ENCODE peak calls at places on chromosomes 5 and 9, in seven cellular contexts. One of them, this sample, is unnamed.

GRCh38 chr5:35852084-35852734 is 4.5 kb upstream of the IL7R start:
- DNase-seq in right atrium auricular region: no peak
- DNase-seq in body of pancreas: no peak
- DNase-seq in HFF-Myc: no peak
- DNase-seq in fibroblast of the aortic adventitia: no peak
- DNase-seq in activated B cell treated with CpG ODN at 0.5 μM for 24 hours: no peak
- DNase-seq in SK-N-SH: peak
- DNase-seq in this sample: peak

GRCh38 chr5:35470866-35471265 is 146.8 kb upstream of the SPEF2 start:
- DNase-seq in fibroblast of the aortic adventitia: peak
- DNase-seq in body of pancreas: no peak
- DNase-seq in SK-N-SH: no peak
- DNase-seq in right atrium auricular region: no peak
- DNase-seq in HFF-Myc: no peak
- DNase-seq in activated B cell treated with CpG ODN at 0.5 μM for 24 hours: no peak
- DNase-seq in this sample: no peak

GRCh38 chr9:135906291-135907005 is 898 bp downstream of the CAMSAP1 start:
- DNase-seq in activated B cell treated with CpG ODN at 0.5 μM for 24 hours: peak
- DNase-seq in HFF-Myc: no peak
- DNase-seq in right atrium auricular region: no peak
- DNase-seq in fibroblast of the aortic adventitia: peak
- DNase-seq in SK-N-SH: peak
- DNase-seq in body of pancreas: peak
- DNase-seq in this sample: no peak

GRCh38 chr5:33565304-33565703 is 124.5 kb downstream of the TARS1 start:
- DNase-seq in SK-N-SH: no peak
- DNase-seq in activated B cell treated with CpG ODN at 0.5 μM for 24 hours: no peak
- DNase-seq in right atrium auricular region: no peak
- DNase-seq in HFF-Myc: no peak
- DNase-seq in body of pancreas: peak
- DNase-seq in fibroblast of the aortic adventitia: peak
- DNase-seq in this sample: no peak

GRCh38 chr5:137405393-137405792 is 93.7 kb downstream of the SPOCK1 start:
- DNase-seq in activated B cell treated with CpG ODN at 0.5 μM for 24 hours: no peak
- DNase-seq in SK-N-SH: no peak
- DNase-seq in body of pancreas: no peak
- DNase-seq in right atrium auricular region: no peak
- DNase-seq in fibroblast of the aortic adventitia: no peak
- DNase-seq in HFF-Myc: no peak
- DNase-seq in this sample: no peak

GRCh38 chr5:132250547-132250946 is 6.9 kb upstream of the PDLIM4 start:
- DNase-seq in SK-N-SH: no peak
- DNase-seq in body of pancreas: no peak
- DNase-seq in activated B cell treated with CpG ODN at 0.5 μM for 24 hours: no peak
- DNase-seq in fibroblast of the aortic adventitia: no peak
- DNase-seq in right atrium auricular region: no peak
- DNase-seq in HFF-Myc: no peak
- DNase-seq in this sample: no peak

GRCh38 chr5:107466233-107466769 is 204.4 kb downstream of the EFNA5 start:
- DNase-seq in fibroblast of the aortic adventitia: peak
- DNase-seq in activated B cell treated with CpG ODN at 0.5 μM for 24 hours: no peak
- DNase-seq in body of pancreas: peak
- DNase-seq in right atrium auricular region: no peak
- DNase-seq in HFF-Myc: no peak
- DNase-seq in SK-N-SH: no peak
- DNase-seq in this sample: peak

GRCh38 chr9:107638922-107639321 is 149.4 kb upstream of the KLF4 start:
- DNase-seq in HFF-Myc: peak
- DNase-seq in body of pancreas: peak
- DNase-seq in SK-N-SH: no peak
- DNase-seq in right atrium auricular region: peak
- DNase-seq in fibroblast of the aortic adventitia: peak
- DNase-seq in activated B cell treated with CpG ODN at 0.5 μM for 24 hours: no peak
- DNase-seq in this sample: peak

GRCh38 chr5:60163762-60164161 is 270.2 kb upstream of the PDE4D start:
- DNase-seq in activated B cell treated with CpG ODN at 0.5 μM for 24 hours: no peak
- DNase-seq in fibroblast of the aortic adventitia: no peak
- DNase-seq in SK-N-SH: no peak
- DNase-seq in body of pancreas: no peak
- DNase-seq in right atrium auricular region: no peak
- DNase-seq in HFF-Myc: no peak
- DNase-seq in this sample: no peak

DNA sequence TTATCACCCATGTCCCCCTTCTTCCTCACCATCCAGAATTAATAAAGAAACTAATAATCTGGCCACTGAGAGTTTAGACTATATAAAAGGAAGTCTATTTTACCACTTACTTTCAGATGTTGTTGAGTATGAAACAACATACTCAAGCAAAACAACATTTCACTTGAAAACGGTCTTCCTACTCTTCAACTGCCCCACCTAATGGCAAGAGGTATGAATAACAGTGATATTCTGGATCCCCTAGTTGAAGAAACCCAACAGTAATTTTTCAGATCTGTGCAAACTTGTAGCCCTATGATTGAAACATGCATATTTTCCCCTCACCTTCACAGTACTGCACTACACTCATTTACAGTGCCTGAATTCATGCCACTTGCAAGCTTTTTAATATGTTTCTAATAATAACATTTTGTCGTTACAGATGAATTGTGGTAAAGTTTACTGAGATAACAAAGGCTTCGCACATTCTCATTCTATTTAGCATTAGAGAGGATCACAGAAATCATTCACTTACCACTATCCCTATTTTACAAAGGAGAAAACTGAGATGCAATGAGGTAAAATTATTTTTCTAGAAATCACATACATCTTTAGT is 267.9 kb upstream of the PDE4D start:
- DNase-seq in HFF-Myc: no peak
- DNase-seq in right atrium auricular region: no peak
- DNase-seq in SK-N-SH: peak
- DNase-seq in activated B cell treated with CpG ODN at 0.5 μM for 24 hours: no peak
- DNase-seq in body of pancreas: no peak
- DNase-seq in fibroblast of the aortic adventitia: peak
- DNase-seq in this sample: peak
- TF ChIP-seq CTCF in HFF-Myc: peak
- TF ChIP-seq CTCF in right atrium auricular region: no peak
- TF ChIP-seq CTCF in SK-N-SH: peak
- TF ChIP-seq CTCF in activated B cell treated with CpG ODN at 0.5 μM for 24 hours: no peak
- TF ChIP-seq CTCF in body of pancreas: peak
- TF ChIP-seq CTCF in fibroblast of the aortic adventitia: peak
- TF ChIP-seq CTCF in this sample: peak

GRCh38 chr9:89008346-89009048 is 17.2 kb downstream of the S1PR3 start:
- DNase-seq in body of pancreas: no peak
- DNase-seq in fibroblast of the aortic adventitia: no peak
- DNase-seq in HFF-Myc: no peak
- DNase-seq in SK-N-SH: no peak
- DNase-seq in right atrium auricular region: no peak
- DNase-seq in activated B cell treated with CpG ODN at 0.5 μM for 24 hours: no peak
- DNase-seq in this sample: no peak

GRCh38 chr9:89010526-89011089 is 19.3 kb downstream of the S1PR3 start:
- DNase-seq in body of pancreas: no peak
- DNase-seq in fibroblast of the aortic adventitia: no peak
- DNase-seq in activated B cell treated with CpG ODN at 0.5 μM for 24 hours: no peak
- DNase-seq in SK-N-SH: no peak
- DNase-seq in HFF-Myc: no peak
- DNase-seq in right atrium auricular region: no peak
- DNase-seq in this sample: no peak

GRCh38 chr9:89010056-89010455 is 18.8 kb downstream of the S1PR3 start:
- DNase-seq in activated B cell treated with CpG ODN at 0.5 μM for 24 hours: no peak
- DNase-seq in fibroblast of the aortic adventitia: no peak
- DNase-seq in body of pancreas: no peak
- DNase-seq in SK-N-SH: no peak
- DNase-seq in right atrium auricular region: no peak
- DNase-seq in HFF-Myc: no peak
- DNase-seq in this sample: no peak

GRCh38 chr9:89007568-89007967 is 16.3 kb downstream of the S1PR3 start:
- DNase-seq in fibroblast of the aortic adventitia: no peak
- DNase-seq in body of pancreas: no peak
- DNase-seq in SK-N-SH: no peak
- DNase-seq in right atrium auricular region: no peak
- DNase-seq in HFF-Myc: no peak
- DNase-seq in activated B cell treated with CpG ODN at 0.5 μM for 24 hours: no peak
- DNase-seq in this sample: no peak

GRCh38 chr9:89009049-89009840 is 18.0 kb downstream of the S1PR3 start:
- DNase-seq in activated B cell treated with CpG ODN at 0.5 μM for 24 hours: no peak
- DNase-seq in body of pancreas: no peak
- DNase-seq in HFF-Myc: no peak
- DNase-seq in fibroblast of the aortic adventitia: no peak
- DNase-seq in right atrium auricular region: no peak
- DNase-seq in SK-N-SH: no peak
- DNase-seq in this sample: no peak
- TF ChIP-seq CTCF in activated B cell treated with CpG ODN at 0.5 μM for 24 hours: no peak
- TF ChIP-seq CTCF in body of pancreas: no peak
- TF ChIP-seq CTCF in HFF-Myc: peak
- TF ChIP-seq CTCF in fibroblast of the aortic adventitia: no peak
- TF ChIP-seq CTCF in right atrium auricular region: no peak
- TF ChIP-seq CTCF in SK-N-SH: peak
- TF ChIP-seq CTCF in this sample: no peak

GRCh38 chr5:179079165-179079987 is 19.2 kb downstream of the ZNF354C start:
- DNase-seq in right atrium auricular region: no peak
- DNase-seq in fibroblast of the aortic adventitia: no peak
- DNase-seq in HFF-Myc: no peak
- DNase-seq in body of pancreas: no peak
- DNase-seq in activated B cell treated with CpG ODN at 0.5 μM for 24 hours: no peak
- DNase-seq in SK-N-SH: no peak
- DNase-seq in this sample: no peak
- TF ChIP-seq CTCF in right atrium auricular region: no peak
- TF ChIP-seq CTCF in fibroblast of the aortic adventitia: no peak
- TF ChIP-seq CTCF in HFF-Myc: no peak
- TF ChIP-seq CTCF in body of pancreas: no peak
- TF ChIP-seq CTCF in activated B cell treated with CpG ODN at 0.5 μM for 24 hours: no peak
- TF ChIP-seq CTCF in SK-N-SH: no peak
- TF ChIP-seq CTCF in this sample: no peak

GRCh38 chr5:151058301-151058700 is 22.5 kb downstream of the TNIP1 start:
- DNase-seq in activated B cell treated with CpG ODN at 0.5 μM for 24 hours: no peak
- DNase-seq in right atrium auricular region: no peak
- DNase-seq in body of pancreas: no peak
- DNase-seq in SK-N-SH: no peak
- DNase-seq in fibroblast of the aortic adventitia: no peak
- DNase-seq in HFF-Myc: no peak
- DNase-seq in this sample: no peak
- TF ChIP-seq CTCF in activated B cell treated with CpG ODN at 0.5 μM for 24 hours: no peak
- TF ChIP-seq CTCF in right atrium auricular region: no peak
- TF ChIP-seq CTCF in body of pancreas: no peak
- TF ChIP-seq CTCF in SK-N-SH: peak
- TF ChIP-seq CTCF in fibroblast of the aortic adventitia: no peak
- TF ChIP-seq CTCF in HFF-Myc: no peak
- TF ChIP-seq CTCF in this sample: no peak

GRCh38 chr5:138732933-138733332 is 20.3 kb upstream of the CTNNA1 start:
- DNase-seq in right atrium auricular region: no peak
- DNase-seq in SK-N-SH: no peak
- DNase-seq in body of pancreas: no peak
- DNase-seq in fibroblast of the aortic adventitia: no peak
- DNase-seq in HFF-Myc: no peak
- DNase-seq in activated B cell treated with CpG ODN at 0.5 μM for 24 hours: no peak
- DNase-seq in this sample: no peak
- TF ChIP-seq CTCF in right atrium auricular region: no peak
- TF ChIP-seq CTCF in SK-N-SH: no peak
- TF ChIP-seq CTCF in body of pancreas: no peak
- TF ChIP-seq CTCF in fibroblast of the aortic adventitia: no peak
- TF ChIP-seq CTCF in HFF-Myc: no peak
- TF ChIP-seq CTCF in activated B cell treated with CpG ODN at 0.5 μM for 24 hours: no peak
- TF ChIP-seq CTCF in this sample: no peak

This sample was measured in Caco-2.